ENCODE peak calls at places on chromosome 15, in four cellular contexts. Y, G, S and U are unnamed samples.

GRCh38 chr15:44340410-44340809 is 51.9 kb downstream of the GOLM2 start:
- DNase-seq in G (no peak), Y (no peak), S (no peak), U (no peak)

GRCh38 chr15:51341366-51342248 is at the start of gene GLDN:
- DNase-seq in Y (peak; percentile 40), S (peak; percentile 65), G (no peak), U (peak; percentile 87)

GRCh38 chr15:98609144-98609852 is 39.0 kb upstream of the IGF1R start:
- DNase-seq in S (no peak), G (no peak), Y (no peak), U (no peak)

GRCh38 chr15:62549345-62549970 is 384.4 kb upstream of the C2CD4B start:
- DNase-seq in G (no peak), Y (peak; percentile 66), S (no peak), U (no peak)

GRCh38 chr15:42721016-42721415 is 15.9 kb downstream of the CDAN1 start:
- DNase-seq in Y (no peak), S (no peak), G (no peak), U (no peak)

GRCh38 chr15:51861557-51862350 is 32.3 kb downstream of the TMOD3 start:
- DNase-seq in G (peak; percentile 41), Y (peak; percentile 26), S (no peak), U (no peak)

GRCh38 chr15:66718220-66718988 is 16.4 kb downstream of the SMAD6 start:
- DNase-seq in G (no peak), S (no peak), Y (no peak), U (no peak)

GRCh38 chr15:66780172-66780972 is 78.3 kb downstream of the SMAD6 start:
- DNase-seq in Y (peak; percentile 63), S (no peak), G (no peak), U (no peak)